ENCODE peak calls at places on chromosome 9, in seven cellular contexts. One of them, this sample, is unnamed.

GRCh38 chr9:1051286-1052118 is 1.3 kb downstream of the DMRT2 start:
- DNase-seq in neuronal stem cell: no peak
- DNase-seq in HS-27A: no peak
- DNase-seq in endodermal cell: peak
- DNase-seq in neural progenitor cell: peak
- DNase-seq in NCI-H1105 treated with DMSO at 0.1 percent for 48 hours: peak
- DNase-seq in right cardiac atrium: no peak
- DNase-seq in this sample: peak

GRCh38 chr9:751137-752051 is 90.1 kb upstream of the DMRT1 start:
- DNase-seq in neuronal stem cell: no peak
- DNase-seq in HS-27A: no peak
- DNase-seq in endodermal cell: no peak
- DNase-seq in neural progenitor cell: no peak
- DNase-seq in NCI-H1105 treated with DMSO at 0.1 percent for 48 hours: no peak
- DNase-seq in right cardiac atrium: no peak
- DNase-seq in this sample: no peak

GRCh38 chr9:124218438-124219289 is 39.1 kb upstream of the NEK6 start:
- DNase-seq in neuronal stem cell: no peak
- DNase-seq in HS-27A: peak
- DNase-seq in endodermal cell: peak
- DNase-seq in neural progenitor cell: no peak
- DNase-seq in NCI-H1105 treated with DMSO at 0.1 percent for 48 hours: no peak
- DNase-seq in right cardiac atrium: peak
- DNase-seq in this sample: no peak

GRCh38 chr9:7009065-7009464 is 251.3 kb downstream of the KDM4C start:
- DNase-seq in neuronal stem cell: no peak
- DNase-seq in HS-27A: no peak
- DNase-seq in endodermal cell: no peak
- DNase-seq in neural progenitor cell: no peak
- DNase-seq in NCI-H1105 treated with DMSO at 0.1 percent for 48 hours: no peak
- DNase-seq in right cardiac atrium: no peak
- DNase-seq in this sample: no peak

GRCh38 chr9:126919193-126919592 is 4.6 kb downstream of the RALGPS1 start:
- DNase-seq in neuronal stem cell: no peak
- DNase-seq in HS-27A: no peak
- DNase-seq in endodermal cell: no peak
- DNase-seq in neural progenitor cell: no peak
- DNase-seq in NCI-H1105 treated with DMSO at 0.1 percent for 48 hours: no peak
- DNase-seq in right cardiac atrium: no peak
- DNase-seq in this sample: no peak

GRCh38 chr9:73595036-73595545 is 443.4 kb downstream of the ANXA1 start:
- DNase-seq in neuronal stem cell: no peak
- DNase-seq in HS-27A: no peak
- DNase-seq in endodermal cell: no peak
- DNase-seq in neural progenitor cell: no peak
- DNase-seq in NCI-H1105 treated with DMSO at 0.1 percent for 48 hours: no peak
- DNase-seq in right cardiac atrium: no peak
- DNase-seq in this sample: no peak

GRCh38 chr9:86642721-86643120 is 288.5 kb upstream of the TUT7 start:
- DNase-seq in neuronal stem cell: no peak
- DNase-seq in HS-27A: no peak
- DNase-seq in endodermal cell: no peak
- DNase-seq in neural progenitor cell: peak
- DNase-seq in NCI-H1105 treated with DMSO at 0.1 percent for 48 hours: no peak
- DNase-seq in right cardiac atrium: no peak
- DNase-seq in this sample: no peak

GRCh38 chr9:38432922-38433510 is 8.8 kb upstream of the IGFBPL1 start:
- DNase-seq in neuronal stem cell: no peak
- DNase-seq in HS-27A: no peak
- DNase-seq in endodermal cell: no peak
- DNase-seq in neural progenitor cell: peak
- DNase-seq in NCI-H1105 treated with DMSO at 0.1 percent for 48 hours: peak
- DNase-seq in right cardiac atrium: no peak
- DNase-seq in this sample: no peak

GRCh38 chr9:114371986-114372917 is 15.5 kb downstream of the AKNA start:
- DNase-seq in neuronal stem cell: no peak
- DNase-seq in HS-27A: no peak
- DNase-seq in endodermal cell: no peak
- DNase-seq in neural progenitor cell: no peak
- DNase-seq in NCI-H1105 treated with DMSO at 0.1 percent for 48 hours: no peak
- DNase-seq in right cardiac atrium: peak
- DNase-seq in this sample: no peak

GRCh38 chr9:127143920-127144465 is 21.6 kb upstream of the ANGPTL2 start:
- DNase-seq in neuronal stem cell: no peak
- DNase-seq in HS-27A: no peak
- DNase-seq in endodermal cell: no peak
- DNase-seq in neural progenitor cell: no peak
- DNase-seq in NCI-H1105 treated with DMSO at 0.1 percent for 48 hours: no peak
- DNase-seq in right cardiac atrium: no peak
- DNase-seq in this sample: no peak

GRCh38 chr9:4126184-4126865 is 173.5 kb downstream of the GLIS3 start:
- DNase-seq in neuronal stem cell: no peak
- DNase-seq in HS-27A: no peak
- DNase-seq in endodermal cell: no peak
- DNase-seq in neural progenitor cell: no peak
- DNase-seq in NCI-H1105 treated with DMSO at 0.1 percent for 48 hours: no peak
- DNase-seq in right cardiac atrium: no peak
- DNase-seq in this sample: no peak

GRCh38 chr9:72858089-72858912 is 94.6 kb downstream of the ALDH1A1 start:
- DNase-seq in neuronal stem cell: no peak
- DNase-seq in HS-27A: no peak
- DNase-seq in endodermal cell: no peak
- DNase-seq in neural progenitor cell: peak
- DNase-seq in NCI-H1105 treated with DMSO at 0.1 percent for 48 hours: no peak
- DNase-seq in right cardiac atrium: peak
- DNase-seq in this sample: no peak

This sample was measured in NCI-H510A.